ENCODE peak calls at places on chromosome X, in ten cellular contexts. One of them, this sample, is unnamed.

GRCh38 chrX:48490661-48491060 is 14.7 kb downstream of the FTSJ1 start:
- DNase-seq in tibial nerve: no peak
- DNase-seq in GM23248: peak
- DNase-seq in AG20443: peak
- DNase-seq in D341Med: no peak
- DNase-seq in AG10803: no peak
- DNase-seq in fibroblast of the aortic adventitia: no peak
- DNase-seq in astrocyte of the spinal cord: no peak
- DNase-seq in EH: peak
- DNase-seq in pulmonary artery endothelial cell: no peak
- DNase-seq in this sample: peak

GRCh38 chrX:50644496-50644895 is 169.5 kb downstream of the SHROOM4 start:
- DNase-seq in fibroblast of the aortic adventitia: no peak
- DNase-seq in EH: no peak
- DNase-seq in tibial nerve: no peak
- DNase-seq in GM23248: no peak
- DNase-seq in AG10803: no peak
- DNase-seq in AG20443: no peak
- DNase-seq in astrocyte of the spinal cord: no peak
- DNase-seq in pulmonary artery endothelial cell: no peak
- DNase-seq in D341Med: no peak
- DNase-seq in this sample: no peak

GRCh38 chrX:19698125-19698524 is 182.8 kb upstream of the MAP3K15 start:
- DNase-seq in D341Med: no peak
- DNase-seq in AG10803: peak
- DNase-seq in pulmonary artery endothelial cell: no peak
- DNase-seq in GM23248: peak
- DNase-seq in AG20443: peak
- DNase-seq in astrocyte of the spinal cord: peak
- DNase-seq in EH: peak
- DNase-seq in fibroblast of the aortic adventitia: peak
- DNase-seq in tibial nerve: no peak
- DNase-seq in this sample: peak

GRCh38 chrX:40539214-40540142 is 41.3 kb upstream of the ATP6AP2 start:
- DNase-seq in AG20443: peak
- DNase-seq in astrocyte of the spinal cord: peak
- DNase-seq in tibial nerve: peak
- DNase-seq in GM23248: peak
- DNase-seq in fibroblast of the aortic adventitia: peak
- DNase-seq in D341Med: no peak
- DNase-seq in EH: peak
- DNase-seq in pulmonary artery endothelial cell: no peak
- DNase-seq in AG10803: peak
- DNase-seq in this sample: peak

GRCh38 chrX:29662101-29662500 is 553.3 kb upstream of the MAGEB2 start:
- DNase-seq in AG10803: peak
- DNase-seq in tibial nerve: no peak
- DNase-seq in AG20443: no peak
- DNase-seq in astrocyte of the spinal cord: peak
- DNase-seq in GM23248: peak
- DNase-seq in EH: peak
- DNase-seq in fibroblast of the aortic adventitia: peak
- DNase-seq in pulmonary artery endothelial cell: peak
- DNase-seq in D341Med: no peak
- DNase-seq in this sample: peak

GRCh38 chrX:40644821-40645358 is 2.5 kb downstream of the CXorf38 start:
- DNase-seq in EH: peak
- DNase-seq in tibial nerve: peak
- DNase-seq in AG20443: peak
- DNase-seq in astrocyte of the spinal cord: peak
- DNase-seq in D341Med: no peak
- DNase-seq in AG10803: peak
- DNase-seq in pulmonary artery endothelial cell: peak
- DNase-seq in fibroblast of the aortic adventitia: peak
- DNase-seq in GM23248: peak
- DNase-seq in this sample: peak

GRCh38 chrX:42386681-42387080 is 391.3 kb downstream of the PPP1R2C start:
- DNase-seq in EH: no peak
- DNase-seq in astrocyte of the spinal cord: no peak
- DNase-seq in AG10803: no peak
- DNase-seq in D341Med: no peak
- DNase-seq in GM23248: no peak
- DNase-seq in AG20443: no peak
- DNase-seq in tibial nerve: no peak
- DNase-seq in fibroblast of the aortic adventitia: no peak
- DNase-seq in pulmonary artery endothelial cell: no peak
- DNase-seq in this sample: no peak

GRCh38 chrX:153469811-153470410 is 465 bp downstream of the HAUS7 start:
- DNase-seq in fibroblast of the aortic adventitia: peak
- DNase-seq in D341Med: peak
- DNase-seq in EH: peak
- DNase-seq in tibial nerve: no peak
- DNase-seq in pulmonary artery endothelial cell: no peak
- DNase-seq in astrocyte of the spinal cord: peak
- DNase-seq in GM23248: peak
- DNase-seq in AG10803: peak
- DNase-seq in AG20443: peak
- DNase-seq in this sample: peak

GRCh38 chrX:23341452-23341851 is 6.8 kb downstream of the PTCHD1 start:
- DNase-seq in fibroblast of the aortic adventitia: no peak
- DNase-seq in AG10803: peak
- DNase-seq in GM23248: no peak
- DNase-seq in AG20443: no peak
- DNase-seq in EH: no peak
- DNase-seq in tibial nerve: no peak
- DNase-seq in D341Med: no peak
- DNase-seq in astrocyte of the spinal cord: peak
- DNase-seq in pulmonary artery endothelial cell: no peak
- DNase-seq in this sample: no peak

This sample was measured in HFFc6.